ENCODE peak calls at places on chromosomes 13 and 19, in eight cellular contexts. One of them, this sample, is unnamed.

GRCh38 chr19:45352062-45352461 is 11.5 kb downstream of the KLC3 start:
- DNase-seq in AG08395: no peak
- DNase-seq in H4: no peak
- DNase-seq in adrenal gland: no peak
- DNase-seq in fibroblast of pulmonary artery: no peak
- DNase-seq in GM04503: no peak
- DNase-seq in breast epithelium: no peak
- DNase-seq in stimulated activated CD8-positive, alpha-beta memory T cell treated with anti-CD3 and anti-CD28 coated beads, Interleukin-12 subunit alpha, Interleukin-12 subunit beta, amount 100 ng/mL, for 4 hours: no peak
- DNase-seq in this sample: no peak

GRCh38 chr13:80340643-80341097 is 256 bp downstream of the SPRY2 start:
- DNase-seq in AG08395: no peak
- DNase-seq in H4: peak; percentile 25
- DNase-seq in adrenal gland: no peak
- DNase-seq in fibroblast of pulmonary artery: peak; percentile 81
- DNase-seq in GM04503: no peak
- DNase-seq in breast epithelium: no peak
- DNase-seq in stimulated activated CD8-positive, alpha-beta memory T cell treated with anti-CD3 and anti-CD28 coated beads, Interleukin-12 subunit alpha, Interleukin-12 subunit beta, amount 100 ng/mL, for 4 hours: no peak
- DNase-seq in this sample: peak; percentile 64

GRCh38 chr13:107881362-107881761 is 334.0 kb downstream of the LIG4 start:
- DNase-seq in AG08395: no peak
- DNase-seq in H4: no peak
- DNase-seq in adrenal gland: no peak
- DNase-seq in fibroblast of pulmonary artery: peak; percentile 13
- DNase-seq in GM04503: no peak
- DNase-seq in breast epithelium: no peak
- DNase-seq in stimulated activated CD8-positive, alpha-beta memory T cell treated with anti-CD3 and anti-CD28 coated beads, Interleukin-12 subunit alpha, Interleukin-12 subunit beta, amount 100 ng/mL, for 4 hours: no peak
- DNase-seq in this sample: peak; percentile 22

GRCh38 chr13:46181799-46182490 is at the start of gene LCP1:
- DNase-seq in AG08395: no peak
- DNase-seq in H4: peak; percentile 75
- DNase-seq in adrenal gland: no peak
- DNase-seq in fibroblast of pulmonary artery: no peak
- DNase-seq in GM04503: no peak
- DNase-seq in breast epithelium: no peak
- DNase-seq in stimulated activated CD8-positive, alpha-beta memory T cell treated with anti-CD3 and anti-CD28 coated beads, Interleukin-12 subunit alpha, Interleukin-12 subunit beta, amount 100 ng/mL, for 4 hours: peak; percentile 50
- DNase-seq in this sample: no peak

GRCh38 chr13:103351035-103351828 is 285.0 kb upstream of the SLC10A2 start:
- DNase-seq in AG08395: no peak
- DNase-seq in H4: peak; percentile 29
- DNase-seq in adrenal gland: peak; percentile 17
- DNase-seq in fibroblast of pulmonary artery: peak; percentile 55
- DNase-seq in GM04503: no peak
- DNase-seq in breast epithelium: no peak
- DNase-seq in stimulated activated CD8-positive, alpha-beta memory T cell treated with anti-CD3 and anti-CD28 coated beads, Interleukin-12 subunit alpha, Interleukin-12 subunit beta, amount 100 ng/mL, for 4 hours: no peak
- DNase-seq in this sample: peak; percentile 72

GRCh38 chr13:61664821-61665705 is 249.4 kb upstream of the PCDH20 start:
- DNase-seq in AG08395: no peak
- DNase-seq in H4: peak; percentile 6
- DNase-seq in adrenal gland: peak; percentile 18
- DNase-seq in fibroblast of pulmonary artery: peak; percentile 18
- DNase-seq in GM04503: no peak
- DNase-seq in breast epithelium: no peak
- DNase-seq in stimulated activated CD8-positive, alpha-beta memory T cell treated with anti-CD3 and anti-CD28 coated beads, Interleukin-12 subunit alpha, Interleukin-12 subunit beta, amount 100 ng/mL, for 4 hours: no peak
- DNase-seq in this sample: peak; percentile 43

GRCh38 chr19:28349604-28350003 is 863.3 kb downstream of the UQCRFS1 start:
- DNase-seq in AG08395: no peak
- DNase-seq in H4: no peak
- DNase-seq in adrenal gland: no peak
- DNase-seq in fibroblast of pulmonary artery: no peak
- DNase-seq in GM04503: no peak
- DNase-seq in breast epithelium: no peak
- DNase-seq in stimulated activated CD8-positive, alpha-beta memory T cell treated with anti-CD3 and anti-CD28 coated beads, Interleukin-12 subunit alpha, Interleukin-12 subunit beta, amount 100 ng/mL, for 4 hours: no peak
- DNase-seq in this sample: no peak

GRCh38 chr19:47680858-47681332 is 32.3 kb upstream of the EHD2 start:
- DNase-seq in AG08395: no peak
- DNase-seq in H4: no peak
- DNase-seq in adrenal gland: no peak
- DNase-seq in fibroblast of pulmonary artery: no peak
- DNase-seq in GM04503: no peak
- DNase-seq in breast epithelium: no peak
- DNase-seq in stimulated activated CD8-positive, alpha-beta memory T cell treated with anti-CD3 and anti-CD28 coated beads, Interleukin-12 subunit alpha, Interleukin-12 subunit beta, amount 100 ng/mL, for 4 hours: no peak
- DNase-seq in this sample: no peak

GRCh38 chr13:24286624-24287023 is 22.8 kb upstream of the C1QTNF9 start:
- DNase-seq in AG08395: no peak
- DNase-seq in H4: no peak
- DNase-seq in adrenal gland: no peak
- DNase-seq in fibroblast of pulmonary artery: no peak
- DNase-seq in GM04503: no peak
- DNase-seq in breast epithelium: no peak
- DNase-seq in stimulated activated CD8-positive, alpha-beta memory T cell treated with anti-CD3 and anti-CD28 coated beads, Interleukin-12 subunit alpha, Interleukin-12 subunit beta, amount 100 ng/mL, for 4 hours: no peak
- DNase-seq in this sample: no peak

GRCh38 chr19:35712910-35713845 is 4.6 kb upstream of the KMT2B start:
- DNase-seq in AG08395: no peak
- DNase-seq in H4: no peak
- DNase-seq in adrenal gland: no peak
- DNase-seq in fibroblast of pulmonary artery: no peak
- DNase-seq in GM04503: no peak
- DNase-seq in breast epithelium: no peak
- DNase-seq in stimulated activated CD8-positive, alpha-beta memory T cell treated with anti-CD3 and anti-CD28 coated beads, Interleukin-12 subunit alpha, Interleukin-12 subunit beta, amount 100 ng/mL, for 4 hours: peak; percentile 45
- DNase-seq in this sample: no peak

GRCh38 chr19:46955813-46956371 is 63.7 kb upstream of the NPAS1 start:
- DNase-seq in AG08395: no peak
- DNase-seq in H4: no peak
- DNase-seq in adrenal gland: no peak
- DNase-seq in fibroblast of pulmonary artery: no peak
- DNase-seq in GM04503: no peak
- DNase-seq in breast epithelium: no peak
- DNase-seq in stimulated activated CD8-positive, alpha-beta memory T cell treated with anti-CD3 and anti-CD28 coated beads, Interleukin-12 subunit alpha, Interleukin-12 subunit beta, amount 100 ng/mL, for 4 hours: no peak
- DNase-seq in this sample: no peak

GRCh38 chr13:90793261-90793785 is 554.2 kb upstream of the MIR17HG start:
- DNase-seq in AG08395: peak; percentile 1
- DNase-seq in H4: no peak
- DNase-seq in adrenal gland: no peak
- DNase-seq in fibroblast of pulmonary artery: no peak
- DNase-seq in GM04503: no peak
- DNase-seq in breast epithelium: no peak
- DNase-seq in stimulated activated CD8-positive, alpha-beta memory T cell treated with anti-CD3 and anti-CD28 coated beads, Interleukin-12 subunit alpha, Interleukin-12 subunit beta, amount 100 ng/mL, for 4 hours: no peak
- DNase-seq in this sample: peak; percentile 81

GRCh38 chr19:7257148-7258041 is 36.8 kb downstream of the INSR start:
- DNase-seq in AG08395: no peak
- DNase-seq in H4: peak; percentile 83
- DNase-seq in adrenal gland: peak; percentile 96
- DNase-seq in fibroblast of pulmonary artery: peak; percentile 87
- DNase-seq in GM04503: no peak
- DNase-seq in breast epithelium: no peak
- DNase-seq in stimulated activated CD8-positive, alpha-beta memory T cell treated with anti-CD3 and anti-CD28 coated beads, Interleukin-12 subunit alpha, Interleukin-12 subunit beta, amount 100 ng/mL, for 4 hours: no peak
- DNase-seq in this sample: peak; percentile 85

GRCh38 chr13:98941118-98941517 is 36.7 kb downstream of the DOCK9 start:
- DNase-seq in AG08395: no peak
- DNase-seq in H4: no peak
- DNase-seq in adrenal gland: no peak
- DNase-seq in fibroblast of pulmonary artery: no peak
- DNase-seq in GM04503: no peak
- DNase-seq in breast epithelium: no peak
- DNase-seq in stimulated activated CD8-positive, alpha-beta memory T cell treated with anti-CD3 and anti-CD28 coated beads, Interleukin-12 subunit alpha, Interleukin-12 subunit beta, amount 100 ng/mL, for 4 hours: no peak
- DNase-seq in this sample: no peak

GRCh38 chr13:30121666-30122065 is 185.7 kb downstream of the KATNAL1 start:
- DNase-seq in AG08395: no peak
- DNase-seq in H4: no peak
- DNase-seq in adrenal gland: no peak
- DNase-seq in fibroblast of pulmonary artery: no peak
- DNase-seq in GM04503: no peak
- DNase-seq in breast epithelium: no peak
- DNase-seq in stimulated activated CD8-positive, alpha-beta memory T cell treated with anti-CD3 and anti-CD28 coated beads, Interleukin-12 subunit alpha, Interleukin-12 subunit beta, amount 100 ng/mL, for 4 hours: no peak
- DNase-seq in this sample: no peak

GRCh38 chr13:44713793-44714469 is 137.8 kb upstream of the TSC22D1 start:
- DNase-seq in AG08395: peak; percentile 82
- DNase-seq in H4: peak; percentile 79
- DNase-seq in adrenal gland: peak; percentile 11
- DNase-seq in fibroblast of pulmonary artery: peak; percentile 92
- DNase-seq in GM04503: peak; percentile 83
- DNase-seq in breast epithelium: no peak
- DNase-seq in stimulated activated CD8-positive, alpha-beta memory T cell treated with anti-CD3 and anti-CD28 coated beads, Interleukin-12 subunit alpha, Interleukin-12 subunit beta, amount 100 ng/mL, for 4 hours: no peak
- DNase-seq in this sample: peak; percentile 98

GRCh38 chr13:26653310-26653709 is 95.8 kb downstream of the WASF3 start:
- DNase-seq in AG08395: peak; percentile 68
- DNase-seq in H4: no peak
- DNase-seq in adrenal gland: no peak
- DNase-seq in fibroblast of pulmonary artery: peak; percentile 22
- DNase-seq in GM04503: peak; percentile 51
- DNase-seq in breast epithelium: no peak
- DNase-seq in stimulated activated CD8-positive, alpha-beta memory T cell treated with anti-CD3 and anti-CD28 coated beads, Interleukin-12 subunit alpha, Interleukin-12 subunit beta, amount 100 ng/mL, for 4 hours: no peak
- DNase-seq in this sample: no peak

GRCh38 chr19:17751103-17751911 is at the start of gene FCHO1:
- DNase-seq in AG08395: no peak
- DNase-seq in H4: no peak
- DNase-seq in adrenal gland: no peak
- DNase-seq in fibroblast of pulmonary artery: no peak
- DNase-seq in GM04503: no peak
- DNase-seq in breast epithelium: no peak
- DNase-seq in stimulated activated CD8-positive, alpha-beta memory T cell treated with anti-CD3 and anti-CD28 coated beads, Interleukin-12 subunit alpha, Interleukin-12 subunit beta, amount 100 ng/mL, for 4 hours: peak; percentile 79
- DNase-seq in this sample: no peak

This sample was measured in astrocyte.